ENCODE peak calls at places on chromosomes 11 and 22, in four cellular contexts. One of them, this sample, is unnamed. For H3K4me1 and H3K36me3, the result is how much of the 10 kb centered on the place peaks cover.

GRCh38 chr22:35202376-35202775 is 54.9 kb upstream of the HMGXB4 start:
- DNase-seq in SJSA1: no peak
- DNase-seq in endothelial cell of umbilical vein: no peak
- DNase-seq in mesendoderm: no peak
- DNase-seq in this sample: no peak

GRCh38 chr22:49958462-49958921 is 2.1 kb upstream of the PIM3 start:
- DNase-seq in SJSA1: no peak
- DNase-seq in endothelial cell of umbilical vein: no peak
- DNase-seq in mesendoderm: no peak
- DNase-seq in this sample: no peak

GRCh38 chr11:19498986-19499669 is 213.5 kb upstream of the NAV2 start:
- DNase-seq in SJSA1: no peak
- DNase-seq in endothelial cell of umbilical vein: no peak
- DNase-seq in mesendoderm: peak
- DNase-seq in this sample: no peak

GRCh38 chr22:42452916-42453315 is 20.7 kb upstream of the NFAM1 start:
- DNase-seq in SJSA1: no peak
- DNase-seq in endothelial cell of umbilical vein: no peak
- DNase-seq in mesendoderm: no peak
- DNase-seq in this sample: no peak

GRCh38 chr11:13644997-13645667 is 23.3 kb upstream of the FAR1 start:
- DNase-seq in SJSA1: peak
- DNase-seq in endothelial cell of umbilical vein: peak
- DNase-seq in mesendoderm: no peak
- DNase-seq in this sample: no peak

GRCh38 chr11:111886844-111887243 is 7.5 kb downstream of the CFAP68 start:
- DNase-seq in SJSA1: no peak
- DNase-seq in endothelial cell of umbilical vein: no peak
- DNase-seq in mesendoderm: no peak
- DNase-seq in this sample: no peak

GRCh38 chr11:11279956-11280689 is 72.9 kb downstream of the CSNK2A3 start:
- DNase-seq in SJSA1: peak
- DNase-seq in endothelial cell of umbilical vein: peak
- DNase-seq in mesendoderm: peak
- DNase-seq in this sample: no peak

GRCh38 chr11:35786918-35787557 is 124.5 kb downstream of the TRIM44 start:
- DNase-seq in SJSA1: no peak
- DNase-seq in endothelial cell of umbilical vein: no peak
- DNase-seq in mesendoderm: no peak
- DNase-seq in this sample: peak

GRCh38 chr11:64564947-64565889 is 25.8 kb upstream of the SLC22A12 start:
- DNase-seq in SJSA1: no peak
- DNase-seq in endothelial cell of umbilical vein: no peak
- DNase-seq in mesendoderm: peak
- DNase-seq in this sample: no peak

GRCh38 chr11:13009921-13010736 is 1.0 kb downstream of the RASSF10 start:
- DNase-seq in SJSA1: no peak
- DNase-seq in endothelial cell of umbilical vein: peak
- DNase-seq in mesendoderm: peak
- DNase-seq in this sample: peak

GRCh38 chr11:10641314-10642206 is 52.0 kb downstream of the IRAG1 start:
- DNase-seq in SJSA1: no peak
- DNase-seq in endothelial cell of umbilical vein: no peak
- DNase-seq in mesendoderm: no peak
- DNase-seq in this sample: no peak

GRCh38 chr11:3123761-3124733 is 41.1 kb downstream of the OSBPL5 start:
- DNase-seq in SJSA1: peak
- DNase-seq in endothelial cell of umbilical vein: peak
- DNase-seq in mesendoderm: no peak
- DNase-seq in this sample: peak

GRCh38 chr22:39960791-39961746 is 872 bp downstream of the TMA7B start:
- DNase-seq in SJSA1: peak
- DNase-seq in endothelial cell of umbilical vein: no peak
- DNase-seq in mesendoderm: no peak
- DNase-seq in this sample: peak

GRCh38 chr11:87819141-87819540 is 356.1 kb downstream of the RAB38 start:
- DNase-seq in SJSA1: no peak
- DNase-seq in endothelial cell of umbilical vein: no peak
- DNase-seq in mesendoderm: no peak
- DNase-seq in this sample: no peak

GRCh38 chr11:110125632-110126031 is 32.4 kb downstream of the ZC3H12C start:
- DNase-seq in SJSA1: no peak
- DNase-seq in endothelial cell of umbilical vein: no peak
- DNase-seq in mesendoderm: peak
- DNase-seq in this sample: peak

GRCh38 chr11:17771415-17771814 is 36.8 kb downstream of the KCNC1 start:
- DNase-seq in SJSA1: no peak
- DNase-seq in endothelial cell of umbilical vein: no peak
- DNase-seq in mesendoderm: no peak
- DNase-seq in this sample: no peak

GRCh38 chr22:35839811-35840739 is 122.4 kb downstream of the APOL5 start:
- DNase-seq in SJSA1: peak
- DNase-seq in endothelial cell of umbilical vein: peak
- DNase-seq in mesendoderm: peak
- DNase-seq in this sample: peak

GRCh38 chr11:64251986-64252837 is 882 bp downstream of the PLCB3 start:
- DNase-seq in SJSA1: peak
- DNase-seq in endothelial cell of umbilical vein: no peak
- DNase-seq in mesendoderm: peak
- DNase-seq in this sample: peak

GRCh38 chr11:7593476-7593875 is 79.7 kb downstream of the PPFIBP2 start:
- DNase-seq in SJSA1: no peak
- DNase-seq in endothelial cell of umbilical vein: no peak
- DNase-seq in mesendoderm: no peak
- DNase-seq in this sample: no peak

GRCh38 chr11:7591992-7592391 is 78.2 kb downstream of the PPFIBP2 start:
- DNase-seq in SJSA1: no peak
- DNase-seq in endothelial cell of umbilical vein: no peak
- DNase-seq in mesendoderm: no peak
- DNase-seq in this sample: no peak

GRCh38 chr11:7590529-7590928 is 76.7 kb downstream of the PPFIBP2 start:
- DNase-seq in SJSA1: no peak
- DNase-seq in endothelial cell of umbilical vein: no peak
- DNase-seq in mesendoderm: no peak
- DNase-seq in this sample: no peak

GRCh38 chr11:7591107-7591894 is 77.5 kb downstream of the PPFIBP2 start:
- DNase-seq in SJSA1: no peak
- DNase-seq in endothelial cell of umbilical vein: no peak
- DNase-seq in mesendoderm: no peak
- DNase-seq in this sample: no peak

DNA sequence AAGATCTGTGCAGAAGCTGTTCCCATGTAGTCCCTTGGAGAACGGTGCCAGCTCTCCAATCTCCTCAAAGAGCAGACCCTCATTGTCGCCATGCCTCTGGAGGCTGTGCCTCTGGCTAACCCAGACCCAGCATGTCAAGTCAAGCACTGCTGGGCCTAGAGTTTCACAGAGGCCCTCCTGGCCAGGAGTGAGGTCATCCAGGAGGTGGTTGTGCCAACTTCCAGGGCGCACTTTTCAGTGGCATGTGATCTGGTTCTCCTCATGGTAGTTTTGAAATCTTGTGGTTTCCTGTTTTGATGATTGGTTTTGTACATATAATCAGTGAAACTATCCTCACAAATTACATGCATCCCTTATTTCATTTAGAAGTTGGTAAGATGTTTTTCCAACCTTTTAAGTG is 78.9 kb downstream of the PPFIBP2 start:
- DNase-seq in SJSA1: no peak
- DNase-seq in endothelial cell of umbilical vein: no peak
- DNase-seq in mesendoderm: no peak
- DNase-seq in this sample: peak
- H3K4me1 ChIP-seq in SJSA1: under half
- H3K4me1 ChIP-seq in endothelial cell of umbilical vein: under half
- H3K4me1 ChIP-seq in mesendoderm: under half
- H3K4me1 ChIP-seq in this sample: under half

GRCh38 chr11:777288-778255 is at the start of gene GATD1:
- DNase-seq in SJSA1: peak
- DNase-seq in endothelial cell of umbilical vein: peak
- DNase-seq in mesendoderm: peak
- DNase-seq in this sample: peak
- H3K36me3 ChIP-seq in SJSA1: under half
- H3K36me3 ChIP-seq in endothelial cell of umbilical vein: under half
- H3K36me3 ChIP-seq in mesendoderm: under half
- H3K36me3 ChIP-seq in this sample: under half

DNA sequence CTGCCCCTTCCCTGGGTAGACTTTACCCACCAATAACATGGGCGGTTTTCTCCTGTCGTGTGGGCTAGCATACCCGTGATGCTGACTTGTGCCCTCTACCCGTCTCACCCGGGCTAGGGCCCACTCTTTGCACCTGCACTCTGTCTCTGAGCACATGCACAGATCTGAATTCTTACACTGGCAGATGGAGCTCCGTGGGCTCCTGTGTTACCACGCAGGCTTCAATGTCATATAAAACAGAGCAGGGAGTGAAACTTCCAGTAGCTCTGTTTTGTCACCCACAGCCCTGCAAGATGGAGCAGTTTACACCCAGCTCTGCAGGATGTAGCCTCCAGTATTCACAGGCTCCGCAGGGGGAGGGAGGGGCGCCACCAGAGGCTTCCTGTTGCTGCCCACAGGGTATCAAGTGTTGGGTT is 1.7 kb downstream of the DGKZ start:
- DNase-seq in SJSA1: no peak
- DNase-seq in endothelial cell of umbilical vein: no peak
- DNase-seq in mesendoderm: no peak
- DNase-seq in this sample: no peak
- H3K4me3 ChIP-seq in SJSA1: no peak
- H3K4me3 ChIP-seq in endothelial cell of umbilical vein: no peak
- H3K4me3 ChIP-seq in mesendoderm: no peak
- H3K4me3 ChIP-seq in this sample: peak

DNA sequence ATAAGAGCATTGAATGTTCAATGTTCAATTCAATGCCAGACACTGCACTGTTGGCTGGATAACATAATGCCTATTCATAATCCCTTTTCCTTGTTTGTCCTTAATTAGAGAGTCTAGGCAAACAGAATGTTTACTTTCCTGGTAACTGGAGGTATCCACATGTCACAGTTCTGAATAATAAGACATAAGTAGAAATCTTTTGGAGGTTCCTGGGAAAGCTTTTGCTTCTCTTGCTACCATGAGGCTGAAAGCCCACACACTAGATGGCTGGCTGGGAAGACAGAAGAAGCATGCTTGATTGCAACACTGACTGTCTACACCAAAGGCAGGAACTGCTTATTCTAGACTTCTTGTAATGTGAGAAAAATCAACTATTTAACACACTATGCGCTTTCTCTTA is 79.5 kb downstream of the GAB2 start:
- DNase-seq in SJSA1: no peak
- DNase-seq in endothelial cell of umbilical vein: no peak
- DNase-seq in mesendoderm: no peak
- DNase-seq in this sample: no peak
- H3K4me1 ChIP-seq in SJSA1: under half
- H3K4me1 ChIP-seq in endothelial cell of umbilical vein: under half
- H3K4me1 ChIP-seq in mesendoderm: under half
- H3K4me1 ChIP-seq in this sample: under half

GRCh38 chr11:95776859-95777258 is 12.7 kb downstream of the FAM76B start:
- DNase-seq in SJSA1: no peak
- DNase-seq in endothelial cell of umbilical vein: no peak
- DNase-seq in mesendoderm: no peak
- DNase-seq in this sample: no peak
- H3K36me3 ChIP-seq in SJSA1: under half
- H3K36me3 ChIP-seq in endothelial cell of umbilical vein: under half
- H3K36me3 ChIP-seq in mesendoderm: under half
- H3K36me3 ChIP-seq in this sample: half or more